ENCODE peak calls at places on chromosomes 12 and 14, in ten cellular contexts. F is GM13976; I is endothelial cell of umbilical vein; N is stimulated activated CD4-positive, alpha-beta T cell treated with anti-CD3 and anti-CD28 coated beads, Interleukin-1b, Interleukin-23, amount 100 ng/mL, for 24 hours; E is dermis blood vessel endothelial cell; H is cardiac fibroblast; V is smooth muscle cell of the brain vasculature; W is GM10248; Y is dorsolateral prefrontal cortex; S is PC-3. J is an unnamed sample.
A peak's percentile ranks its signal among the peaks of the same experiment; 100 is the strongest.

GRCh38 chr14:78356406-78356805 is 186.2 kb downstream of the NRXN3 start:
- DNase-seq in N (no peak), F (no peak), I (no peak), Y (peak; percentile 5), E (no peak), S (no peak), W (no peak), H (no peak), V (no peak), J (no peak)

GRCh38 chr14:32696325-32697101 is 242.2 kb upstream of the NPAS3 start:
- DNase-seq in W (no peak), N (no peak), E (no peak), Y (no peak), H (no peak), S (no peak), I (no peak), F (no peak), V (no peak), J (no peak)

GRCh38 chr12:58850826-58851225 is 69.5 kb downstream of the LRIG3 start:
- DNase-seq in H (no peak), Y (no peak), I (no peak), E (no peak), F (no peak), N (no peak), S (no peak), V (no peak), W (no peak), J (no peak)

GRCh38 chr14:64878775-64879634 is 702 bp downstream of the SPTB start:
- DNase-seq in H (no peak), F (peak; percentile 9), I (no peak), V (no peak), W (peak; percentile 15), S (no peak), Y (peak; percentile 46), E (no peak), N (no peak), J (no peak)

GRCh38 chr12:93166891-93167307 is 210.8 kb upstream of the NUDT4 start:
- DNase-seq in H (no peak), W (peak; percentile 31), V (no peak), Y (no peak), N (no peak), S (no peak), E (no peak), F (peak; percentile 21), I (no peak), J (no peak)

GRCh38 chr12:54038760-54039414 is 6.0 kb downstream of the HOXC5 start:
- DNase-seq in E (no peak), F (no peak), S (peak; percentile 56), W (no peak), H (no peak), N (no peak), I (no peak), Y (no peak), V (no peak), J (no peak)

GRCh38 chr14:50116986-50117385 is 614 bp upstream of the VCPKMT start:
- DNase-seq in N (no peak), I (no peak), S (no peak), V (no peak), Y (no peak), H (peak; percentile 17), F (no peak), E (no peak), W (no peak), J (no peak)

GRCh38 chr12:52191841-52192791 is at the start of gene KRT80:
- DNase-seq in H (peak; percentile 99), E (peak; percentile 99), I (peak; percentile 98), W (no peak), Y (no peak), N (no peak), S (peak; percentile 99), F (no peak), V (peak; percentile 92), J (no peak)

GRCh38 chr14:51889851-51890250 is 29.4 kb downstream of the GNG2 start:
- DNase-seq in W (no peak), V (no peak), E (peak; percentile 85), I (peak; percentile 5), N (no peak), S (no peak), F (no peak), Y (no peak), H (peak; percentile 14), J (no peak)

GRCh38 chr14:73763396-73763795 is 49.2 kb upstream of the PNMA1 start:
- DNase-seq in E (no peak), W (no peak), H (no peak), F (no peak), S (no peak), N (no peak), V (no peak), Y (no peak), I (no peak), J (no peak)

GRCh38 chr14:68250950-68251765 is 431.6 kb downstream of the RAD51B start:
- DNase-seq in S (peak; percentile 28), I (peak; percentile 4), Y (no peak), W (no peak), V (no peak), N (no peak), E (no peak), F (no peak), H (no peak), J (no peak)

GRCh38 chr12:120944645-120945217 is 33.6 kb upstream of the HNF1A start:
- DNase-seq in N (peak; percentile 54), W (peak; percentile 67), F (peak; percentile 71), H (peak; percentile 58), V (peak; percentile 15), S (peak; percentile 72), Y (no peak), E (peak; percentile 66), I (peak; percentile 54), J (peak; percentile 54)

GRCh38 chr12:43063642-43064041 is 474.1 kb upstream of the PRICKLE1 start:
- DNase-seq in W (no peak), H (peak; percentile 11), F (no peak), I (no peak), Y (no peak), V (peak; percentile 45), S (no peak), E (no peak), N (no peak), J (no peak)

GRCh38 chr12:80567391-80567790 is 123.4 kb downstream of the PTPRQ start:
- DNase-seq in H (peak; percentile 43), I (no peak), S (no peak), V (no peak), F (no peak), Y (no peak), W (no peak), N (no peak), E (no peak), J (no peak)

GRCh38 chr14:41604793-41605534 is 1.7 kb upstream of the LRFN5 start:
- DNase-seq in S (no peak), Y (peak; percentile 12), E (peak; percentile 26), F (no peak), N (no peak), V (peak; percentile 64), W (no peak), I (no peak), H (peak; percentile 92), J (no peak)

GRCh38 chr12:14167005-14167628 is 185.7 kb upstream of the GRIN2B start:
- DNase-seq in N (no peak), I (peak; percentile 58), Y (peak; percentile 40), E (peak; percentile 72), V (peak; percentile 28), H (peak; percentile 64), S (peak; percentile 73), F (peak; percentile 69), W (peak; percentile 65), J (peak; percentile 35)

GRCh38 chr12:117850048-117850447 is 118.7 kb downstream of the KSR2 start:
- DNase-seq in V (no peak), F (peak; percentile 65), N (no peak), E (peak; percentile 73), S (peak; percentile 80), H (peak; percentile 52), W (peak; percentile 55), I (peak; percentile 54), Y (peak; percentile 49), J (no peak)

GRCh38 chr12:91142184-91142583 is 30.9 kb upstream of the LUM start:
- DNase-seq in H (peak; percentile 89), F (no peak), N (no peak), V (no peak), W (no peak), E (no peak), Y (no peak), S (no peak), I (no peak), J (no peak)

GRCh38 chr14:23421594-23421993 is 13.5 kb upstream of the MYH6 start:
- DNase-seq in W (no peak), F (no peak), E (no peak), S (no peak), V (no peak), I (no peak), H (no peak), Y (no peak), N (no peak), J (no peak)

GRCh38 chr12:28938056-28938455 is 211.0 kb upstream of the FAR2 start:
- DNase-seq in S (no peak), I (no peak), Y (no peak), W (no peak), H (no peak), V (no peak), F (no peak), E (no peak), N (no peak), J (no peak)

GRCh38 chr12:15963271-15963670 is 52.1 kb downstream of the DERA start:
- DNase-seq in V (no peak), W (no peak), F (no peak), Y (no peak), E (peak; percentile 28), N (no peak), S (peak; percentile 66), H (peak; percentile 13), I (peak; percentile 29), J (no peak)

GRCh38 chr12:105036937-105037649 is 47.2 kb downstream of the ALDH1L2 start:
- DNase-seq in Y (no peak), I (peak; percentile 14), F (no peak), E (peak; percentile 12), S (peak; percentile 25), N (no peak), H (no peak), W (no peak), V (no peak), J (no peak)

GRCh38 chr14:58362798-58363412 is 32.8 kb upstream of the TOMM20L start:
- DNase-seq in E (peak; percentile 48), F (peak; percentile 26), V (no peak), I (peak; percentile 28), Y (no peak), N (no peak), S (peak; percentile 85), W (peak; percentile 25), H (peak; percentile 37), J (no peak)

GRCh38 chr12:51678086-51678724 is 87.2 kb downstream of the SCN8A start:
- DNase-seq in E (peak; percentile 76), N (no peak), Y (no peak), F (peak; percentile 54), I (peak; percentile 73), S (peak; percentile 69), H (peak; percentile 63), W (peak; percentile 53), V (no peak), J (no peak)

GRCh38 chr14:92598549-92598905 is 84.9 kb downstream of the RIN3 start:
- DNase-seq in S (no peak), E (no peak), I (no peak), N (no peak), Y (no peak), V (no peak), W (no peak), F (no peak), H (no peak), J (no peak)

GRCh38 chr14:94971750-94972149 is 185.6 kb downstream of the DICER1 start:
- DNase-seq in Y (no peak), N (no peak), H (peak; percentile 26), F (no peak), S (no peak), E (no peak), I (no peak), V (no peak), W (no peak), J (no peak)

GRCh38 chr12:15842106-15842505 is 40.1 kb upstream of the STRAP start:
- DNase-seq in F (no peak), I (no peak), V (no peak), W (no peak), N (no peak), H (peak; percentile 75), E (peak; percentile 12), Y (no peak), S (peak; percentile 56), J (no peak)

GRCh38 chr14:61337893-61338292 is 16.5 kb downstream of the PRKCH start:
- DNase-seq in E (peak; percentile 85), F (no peak), N (no peak), Y (no peak), S (no peak), H (no peak), V (no peak), W (no peak), I (peak; percentile 86), J (no peak)